ENCODE peak calls at places on chromosomes 11 and 22, in four cellular contexts. V, C, U and A are unnamed samples. For H3K9me3 and H3K4me1, the result is how much of the 10 kb centered on the place peaks cover.

GRCh38 chr11:20518323-20518834 is 81.0 kb upstream of the SLC6A5 start:
- DNase-seq in V (no peak), C (no peak), U (peak), A (no peak)

GRCh38 chr11:64367931-64368672 is 9.1 kb downstream of the RPS6KA4 start:
- DNase-seq in U (no peak), C (no peak), V (no peak), A (no peak)

GRCh38 chr11:112248216-112248615 is 12.4 kb downstream of the PLET1 start:
- DNase-seq in C (no peak), U (no peak), V (no peak), A (no peak)

GRCh38 chr11:70281114-70281729 is 10.7 kb downstream of the PPFIA1 start:
- DNase-seq in V (peak), C (no peak), U (no peak), A (no peak)

GRCh38 chr11:130798280-130798679 is 118.0 kb downstream of the SNX19 start:
- DNase-seq in C (no peak), U (no peak), V (no peak), A (no peak)

GRCh38 chr22:37206118-37206840 is 6.0 kb downstream of the SSTR3 start:
- DNase-seq in U (peak), C (no peak), V (peak), A (no peak)

GRCh38 chr11:110972640-110973039 is 260.4 kb upstream of the ARHGAP20 start:
- DNase-seq in U (no peak), C (no peak), V (no peak), A (peak)

GRCh38 chr11:119323532-119324033 is 6.7 kb upstream of the MCAM start:
- DNase-seq in U (no peak), V (peak), C (no peak), A (peak)

GRCh38 chr22:47589271-47590250 is 827.1 kb downstream of the TBC1D22A start:
- DNase-seq in C (no peak), U (peak), V (peak), A (no peak)

GRCh38 chr22:46137218-46137766 is 13.0 kb upstream of the PPARA start:
- DNase-seq in U (no peak), C (peak), V (no peak), A (no peak)

GRCh38 chr11:114060402-114061052 is 1.0 kb downstream of the ZBTB16 start:
- DNase-seq in U (peak), V (no peak), C (peak), A (no peak)

GRCh38 chr11:92628401-92629292 is 340.8 kb upstream of the MTNR1B start:
- DNase-seq in U (no peak), C (no peak), V (no peak), A (no peak)

GRCh38 chr22:35809816-35810215 is 92.1 kb downstream of the APOL5 start:
- DNase-seq in U (no peak), C (no peak), V (no peak), A (no peak)

GRCh38 chr11:92224394-92225205 is at the start of gene FAT3:
- DNase-seq in U (peak), V (no peak), C (peak), A (no peak)

GRCh38 chr11:23869673-23870072 is 627.2 kb upstream of the LUZP2 start:
- DNase-seq in C (no peak), U (no peak), V (no peak), A (no peak)

GRCh38 chr11:96213500-96213899 is 129.5 kb downstream of the MAML2 start:
- DNase-seq in C (no peak), V (no peak), U (no peak), A (no peak)

GRCh38 chr22:21443735-21444421 is 23.3 kb upstream of the TMEM191C start:
- DNase-seq in U (peak), C (peak), V (peak), A (peak)

GRCh38 chr11:3709977-3710376 is 38.8 kb upstream of the CHRNA10 start:
- DNase-seq in U (no peak), V (no peak), C (no peak), A (no peak)

GRCh38 chr11:109527496-109527895 is 105.5 kb downstream of the C11orf87 start:
- DNase-seq in C (no peak), V (no peak), U (no peak), A (no peak)

GRCh38 chr22:42179616-42180015 is 49.0 kb upstream of the CYP2D6 start:
- DNase-seq in U (no peak), C (no peak), V (no peak), A (no peak)

GRCh38 chr11:83521647-83522596 is 235.8 kb upstream of the CCDC90B start:
- DNase-seq in C (no peak), U (no peak), V (no peak), A (no peak)

GRCh38 chr11:43988040-43988793 is 45.8 kb downstream of the C11orf96 start:
- DNase-seq in U (no peak), C (no peak), V (no peak), A (no peak)

GRCh38 chr22:42630901-42631602 is 9.3 kb downstream of the ATP5MGL start:
- DNase-seq in U (no peak), V (no peak), C (no peak), A (no peak)

GRCh38 chr11:102322560-102322959 is 5.3 kb downstream of the BIRC3 start:
- DNase-seq in C (no peak), U (no peak), V (no peak), A (no peak)

GRCh38 chr11:74870485-74870884 is 78.4 kb downstream of the XRRA1 start:
- DNase-seq in U (no peak), V (no peak), C (no peak), A (no peak)

GRCh38 chr11:132960273-132960672 is 572.0 kb downstream of the OPCML start:
- DNase-seq in C (no peak), V (no peak), U (no peak), A (no peak)

GRCh38 chr11:95792200-95792599 is 1.9 kb downstream of the CEP57 start:
- DNase-seq in C (no peak), V (no peak), U (no peak), A (no peak)

GRCh38 chr11:62269654-62270278 is at the start of gene SCGB2A2:
- DNase-seq in V (no peak), C (no peak), U (no peak), A (no peak)

GRCh38 chr22:41619979-41620645 is 731 bp downstream of the DESI1 start:
- DNase-seq in C (peak), V (peak), U (peak), A (peak)

GRCh38 chr22:42277232-42277753 is 6.8 kb upstream of the TCF20 start:
- DNase-seq in C (no peak), V (no peak), U (no peak), A (no peak)

DNA sequence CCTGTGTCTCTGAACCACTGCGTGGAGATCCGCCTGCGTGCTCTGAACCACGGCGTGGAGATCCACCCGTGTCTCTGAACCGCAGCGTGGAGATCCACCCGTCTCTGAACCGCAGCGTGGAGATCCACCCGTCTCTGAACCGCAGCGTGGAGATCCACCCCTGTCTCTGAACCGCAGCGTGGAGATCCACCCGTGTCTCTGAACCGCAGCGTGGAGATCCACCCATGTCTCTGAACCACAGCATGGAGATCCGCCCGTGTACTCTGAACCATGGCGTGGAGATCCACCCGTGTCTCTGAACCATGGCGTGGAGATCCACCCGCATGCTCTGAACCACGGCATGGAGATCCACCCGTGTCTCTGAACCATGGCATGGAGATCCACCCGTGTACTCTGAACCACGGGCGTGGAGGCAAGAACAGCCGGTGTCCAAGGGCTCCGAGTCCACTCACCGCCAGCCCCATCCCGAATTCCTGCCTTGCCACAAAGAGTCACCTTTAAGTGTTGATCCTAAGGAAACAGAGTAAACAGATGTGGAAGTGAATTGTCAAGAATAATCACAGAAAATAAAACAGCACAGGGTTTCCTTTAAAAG is 659.4 kb downstream of the BRD1 start:
- DNase-seq in C (no peak), U (no peak), V (no peak), A (no peak)
- H3K9me3 ChIP-seq in C (under half), U (under half), V (under half), A (under half)

DNA sequence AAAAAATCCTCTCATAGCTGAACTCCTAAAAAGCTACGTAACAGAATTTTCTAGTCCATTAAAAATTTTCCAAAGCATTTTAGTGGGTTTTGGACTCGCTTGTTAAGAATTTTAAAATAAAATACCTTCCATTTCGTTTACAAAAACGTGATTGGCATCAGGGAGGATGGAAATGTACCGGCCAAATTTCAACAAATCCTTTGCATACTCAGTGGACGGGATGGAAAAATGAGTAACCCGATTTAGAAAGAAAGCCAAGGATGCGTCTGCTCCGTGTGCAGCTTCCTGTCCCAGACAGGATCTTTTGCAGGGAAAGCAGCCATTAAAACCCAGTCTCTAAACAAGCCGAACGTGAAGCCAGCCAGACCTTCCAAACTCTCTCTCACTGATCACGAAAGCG is 15.6 kb downstream of the TMEM184B start:
- DNase-seq in V (no peak), C (no peak), U (no peak), A (no peak)
- H3K4me1 ChIP-seq in V (under half), C (half or more), U (under half), A (under half)

DNA sequence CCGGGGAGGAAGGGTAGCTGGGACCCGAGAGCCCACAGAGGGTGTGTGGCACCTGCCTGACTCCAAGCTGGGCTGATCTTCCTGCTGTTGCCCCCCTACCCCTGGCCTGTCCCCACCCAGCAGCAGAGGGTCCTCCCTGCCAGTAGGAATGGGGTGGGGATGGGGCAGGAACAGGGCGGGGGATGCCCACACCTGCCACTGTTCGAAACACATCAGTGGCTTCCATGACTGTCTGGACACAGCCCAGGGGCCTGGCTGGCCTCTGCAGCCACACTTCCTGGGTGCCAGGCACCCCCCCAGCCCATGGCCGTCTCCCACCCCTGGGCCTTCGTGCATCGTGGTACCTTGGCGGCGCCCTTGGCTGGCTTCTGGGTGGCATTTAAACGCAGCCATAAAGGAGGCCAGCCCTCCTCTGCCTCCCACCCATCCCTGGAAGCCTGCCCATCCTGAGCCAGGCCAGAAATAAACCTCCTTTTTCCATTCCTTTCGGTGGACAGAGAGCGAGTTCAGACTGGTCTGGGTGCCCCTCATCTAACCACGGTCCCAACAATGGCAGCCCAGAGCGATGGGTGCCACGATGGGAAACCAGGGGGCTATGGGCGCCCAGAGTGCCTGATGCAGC is 745 bp upstream of the SHISAL1 start:
- DNase-seq in C (no peak), V (no peak), U (no peak), A (no peak)
- H3K9me3 ChIP-seq in C (under half), V (under half), U (under half), A (under half)

GRCh38 chr22:30926706-30927105 is 41.9 kb downstream of the MORC2 start:
- DNase-seq in U (no peak), C (no peak), V (no peak), A (no peak)
- H3K4me1 ChIP-seq in U (under half), C (under half), V (under half), A (under half)

GRCh38 chr22:48693377-48694135 is 1134.1 kb downstream of the BRD1 start:
- DNase-seq in V (no peak), U (no peak), C (no peak), A (no peak)
- H3K9me3 ChIP-seq in V (under half), U (under half), C (under half), A (under half)

DNA sequence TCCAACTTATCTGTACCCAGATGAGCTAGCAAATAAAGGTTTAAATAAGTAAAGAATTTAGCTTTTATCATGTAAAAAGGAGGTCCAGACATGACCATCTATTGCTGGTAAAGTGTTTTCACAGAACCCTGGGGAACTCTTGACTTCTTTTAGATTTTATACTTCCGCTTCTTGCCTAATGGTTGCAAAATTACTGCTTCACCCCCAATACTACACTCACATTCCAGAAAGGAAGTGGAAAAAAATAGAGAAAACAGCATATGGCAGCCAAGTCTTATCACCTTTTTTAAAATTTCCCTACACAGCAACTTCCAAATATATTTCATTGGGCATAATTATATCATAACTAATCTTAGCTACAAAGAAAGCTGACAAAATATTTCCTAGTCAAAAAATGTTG is 12.1 kb downstream of the BBOX1 start:
- DNase-seq in C (no peak), U (no peak), V (no peak), A (no peak)
- H3K4me1 ChIP-seq in C (under half), U (under half), V (under half), A (under half)

GRCh38 chr11:99555506-99555905 is 534.8 kb downstream of the CNTN5 start:
- DNase-seq in V (no peak), C (no peak), U (no peak), A (no peak)
- H3K9me3 ChIP-seq in V (under half), C (under half), U (under half), A (under half)

DNA sequence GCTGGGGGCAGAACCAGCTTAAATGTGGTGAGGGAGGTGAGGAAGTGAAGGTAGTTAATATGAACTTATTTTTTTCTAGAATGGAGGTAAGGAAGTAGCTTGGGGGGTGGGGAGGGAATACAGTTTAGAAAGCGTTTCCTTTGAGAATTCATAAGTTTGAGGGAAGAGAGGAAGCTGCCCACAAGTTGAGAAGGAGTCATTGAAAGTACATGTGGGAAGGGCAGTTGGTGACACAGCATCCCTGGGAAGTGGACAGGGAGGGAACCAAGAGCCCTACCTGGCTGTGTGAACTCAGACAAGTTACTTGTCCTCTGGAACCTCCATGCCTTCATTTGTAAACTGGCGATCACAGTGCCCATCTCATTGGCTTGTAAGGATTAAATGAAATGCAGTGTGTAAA is 125.9 kb upstream of the SPON1 start:
- DNase-seq in U (no peak), C (no peak), V (no peak), A (no peak)
- H3K4me1 ChIP-seq in U (under half), C (under half), V (under half), A (under half)

GRCh38 chr11:67521924-67522323 is 1.3 kb downstream of the CABP2 start:
- DNase-seq in U (no peak), V (no peak), C (no peak), A (no peak)

GRCh38 chr11:67519726-67520125 is 3.5 kb downstream of the CABP2 start:
- DNase-seq in C (no peak), U (no peak), V (no peak), A (no peak)

GRCh38 chr11:67520856-67521824 is 2.1 kb downstream of the CABP2 start:
- DNase-seq in V (no peak), C (no peak), U (no peak), A (no peak)

GRCh38 chr11:67517784-67518552 is 5.3 kb downstream of the CABP2 start:
- DNase-seq in U (no peak), C (no peak), V (no peak), A (no peak)

GRCh38 chr11:67516806-67517205 is 6.4 kb downstream of the CABP2 start:
- DNase-seq in U (no peak), C (no peak), V (no peak), A (no peak)
- H3K9me3 ChIP-seq in U (under half), C (under half), V (under half), A (under half)

GRCh38 chr22:31695423-31695822 is 33.4 kb upstream of the PISD start:
- DNase-seq in U (no peak), V (no peak), C (no peak), A (no peak)
- H3K4me1 ChIP-seq in U (under half), V (under half), C (under half), A (under half)